ENCODE peak calls at places on chromosome 11, in nine cellular contexts. D, A, F, T, C, O, H, E and G are unnamed samples.

GRCh38 chr11:45180888-45181594 is 34.6 kb downstream of the PRDM11 start:
- DNase-seq in D (peak), A (no peak), F (peak), T (no peak), C (peak), O (peak), H (peak), E (peak), G (peak)

GRCh38 chr11:125069008-125069407 is 5.9 kb downstream of the SLC37A2 start:
- DNase-seq in D (no peak), A (no peak), F (no peak), T (no peak), C (no peak), O (no peak), H (peak), E (no peak), G (no peak)

GRCh38 chr11:74749127-74749964 is 697 bp downstream of the RNF169 start:
- DNase-seq in D (peak), A (no peak), F (no peak), T (peak), C (peak), O (peak), H (peak), E (peak), G (no peak)

GRCh38 chr11:9001736-9002135 is 2.1 kb downstream of the NRIP3 start:
- DNase-seq in D (no peak), A (no peak), F (no peak), T (peak), C (peak), O (peak), H (peak), E (no peak), G (peak)

GRCh38 chr11:73143126-73143838 is 1.2 kb upstream of the FCHSD2 start:
- DNase-seq in D (no peak), A (no peak), F (no peak), T (peak), C (no peak), O (no peak), H (no peak), E (no peak), G (no peak)

GRCh38 chr11:78156081-78156844 is 16.8 kb upstream of the ALG8 start:
- DNase-seq in D (no peak), A (no peak), F (no peak), T (no peak), C (no peak), O (no peak), H (peak), E (no peak), G (no peak)

GRCh38 chr11:12131943-12132789 is 21.8 kb downstream of the MICAL2 start:
- DNase-seq in D (no peak), A (no peak), F (no peak), T (no peak), C (no peak), O (no peak), H (no peak), E (no peak), G (no peak)

GRCh38 chr11:19666951-19667350 is 45.7 kb upstream of the NAV2 start:
- DNase-seq in D (no peak), A (no peak), F (no peak), T (no peak), C (no peak), O (no peak), H (no peak), E (no peak), G (no peak)

GRCh38 chr11:6319879-6320410 is 356 bp downstream of the CAVIN3 start:
- DNase-seq in D (peak), A (peak), F (no peak), T (no peak), C (peak), O (peak), H (no peak), E (no peak), G (peak)

GRCh38 chr11:70270877-70271634 is 566 bp downstream of the PPFIA1 start:
- DNase-seq in D (peak), A (no peak), F (peak), T (no peak), C (peak), O (peak), H (peak), E (no peak), G (peak)

GRCh38 chr11:10379022-10379421 is 74.1 kb downstream of the ADM start:
- DNase-seq in D (no peak), A (no peak), F (no peak), T (no peak), C (peak), O (peak), H (peak), E (no peak), G (peak)

GRCh38 chr11:61972112-61972795 is 4.8 kb upstream of the FTH1 start:
- DNase-seq in D (no peak), A (no peak), F (no peak), T (no peak), C (no peak), O (no peak), H (no peak), E (no peak), G (no peak)

GRCh38 chr11:113176971-113177370 is 137.4 kb upstream of the TTC12 start:
- DNase-seq in D (no peak), A (no peak), F (no peak), T (no peak), C (peak), O (peak), H (no peak), E (no peak), G (no peak)

GRCh38 chr11:15114501-15115475 is at the start of gene INSC:
- DNase-seq in D (peak), A (no peak), F (no peak), T (no peak), C (peak), O (peak), H (no peak), E (no peak), G (no peak)

GRCh38 chr11:126607776-126608625 is 252.5 kb downstream of the ST3GAL4 start:
- DNase-seq in D (no peak), A (no peak), F (no peak), T (no peak), C (no peak), O (no peak), H (no peak), E (no peak), G (no peak)

GRCh38 chr11:17766590-17766989 is 32.0 kb downstream of the KCNC1 start:
- DNase-seq in D (no peak), A (no peak), F (no peak), T (no peak), C (no peak), O (no peak), H (no peak), E (no peak), G (no peak)